ENCODE peak calls at places on chromosome X, in eight cellular contexts. F is stimulated activated naive CD8-positive, alpha-beta T cell treated with anti-CD3 and anti-CD28 coated beads, Interleukin-15, Interleukin-2, amounts not matched to agents 100 U/mL and 50 U/mL, for 24 hours; V is islet precursor cell; W is H54; B is H9; K is Kasumi-1; P is skeletal muscle cell; T is HFFc6. M is an unnamed sample.

GRCh38 chrX:150313514-150313913 is 49.6 kb upstream of the MAMLD1 start:
- DNase-seq in W (no peak), P (no peak), V (no peak), K (no peak), B (peak), T (no peak), F (no peak), M (no peak)

GRCh38 chrX:101257448-101258259 is 33.5 kb downstream of the TAF7L start:
- DNase-seq in K (no peak), V (no peak), F (no peak), W (no peak), B (no peak), T (no peak), P (no peak), M (no peak)

GRCh38 chrX:107725761-107726555 is 49.6 kb downstream of the TSC22D3 start:
- DNase-seq in B (no peak), K (no peak), T (no peak), P (no peak), F (no peak), W (no peak), V (no peak), M (no peak)

GRCh38 chrX:29665532-29665931 is 549.8 kb upstream of the MAGEB2 start:
- DNase-seq in F (no peak), K (no peak), W (no peak), V (no peak), T (no peak), P (no peak), B (no peak), M (no peak)

GRCh38 chrX:134570509-134570846 is 87.8 kb downstream of the PLAC1 start:
- DNase-seq in T (no peak), F (no peak), P (no peak), V (no peak), K (no peak), B (no peak), W (no peak), M (no peak)

GRCh38 chrX:39492495-39493162 is 605.1 kb downstream of the BCOR start:
- DNase-seq in V (no peak), B (no peak), P (no peak), W (no peak), F (no peak), K (peak), T (no peak), M (no peak)

GRCh38 chrX:105120460-105120859 is 100.0 kb downstream of the TEX13A start:
- DNase-seq in F (no peak), V (no peak), P (no peak), B (no peak), T (no peak), K (peak), W (no peak), M (no peak)

GRCh38 chrX:39755152-39756032 is 342.4 kb downstream of the BCOR start:
- DNase-seq in V (peak), T (peak), P (peak), W (peak), K (no peak), B (peak), F (no peak), M (peak)

GRCh38 chrX:49915352-49916222 is 6.8 kb upstream of the CLCN5 start:
- DNase-seq in P (no peak), W (no peak), K (peak), V (peak), T (peak), B (no peak), F (peak), M (peak)

GRCh38 chrX:111164728-111165127 is 68.7 kb downstream of the PAK3 start:
- DNase-seq in F (no peak), P (no peak), T (no peak), K (peak), W (no peak), V (no peak), B (no peak), M (peak)

GRCh38 chrX:9182041-9182440 is 148.1 kb upstream of the FAM9B start:
- DNase-seq in K (no peak), P (no peak), W (no peak), B (no peak), T (no peak), F (no peak), V (no peak), M (no peak)

GRCh38 chrX:132093239-132093860 is 34.5 kb downstream of the FRMD7 start:
- DNase-seq in B (no peak), T (no peak), P (no peak), F (no peak), K (no peak), W (no peak), V (peak), M (no peak)

GRCh38 chrX:148979786-148980185 is 479.4 kb downstream of the AFF2 start:
- DNase-seq in T (no peak), P (no peak), V (no peak), K (no peak), W (no peak), F (no peak), B (no peak), M (no peak)

GRCh38 chrX:150663061-150663460 is 30.1 kb upstream of the MTMR1 start:
- DNase-seq in P (no peak), F (no peak), T (no peak), K (no peak), W (no peak), V (no peak), B (no peak), M (no peak)

GRCh38 chrX:41384041-41384705 is 50.2 kb downstream of the DDX3X start:
- DNase-seq in W (peak), F (peak), V (peak), K (peak), P (peak), B (no peak), T (peak), M (no peak)

GRCh38 chrX:54540289-54540688 is 10.3 kb downstream of the GNL3L start:
- DNase-seq in B (no peak), V (peak), W (no peak), P (no peak), K (no peak), T (peak), F (no peak), M (no peak)

GRCh38 chrX:40971736-40972135 is 113.5 kb upstream of the USP9X start:
- DNase-seq in F (no peak), V (peak), T (no peak), K (no peak), W (no peak), P (no peak), B (no peak), M (no peak)

GRCh38 chrX:20418379-20418778 is 151.7 kb upstream of the RPS6KA3 start:
- DNase-seq in K (peak), F (peak), W (no peak), V (no peak), T (no peak), P (no peak), B (no peak), M (no peak)

GRCh38 chrX:136065044-136065671 is 79.9 kb downstream of the SLC9A6 start:
- DNase-seq in V (no peak), B (no peak), P (peak), W (no peak), F (no peak), K (peak), T (no peak), M (no peak)